ENCODE peak calls at places on chromosomes 1 and 21, in five cellular contexts. K is progenitor cell of endocrine pancreas, V is heart left ventricle, A is neural crest cell, R is fibroblast of the aortic adventitia. F is an unnamed sample.

GRCh38 chr1:184379111-184379752 is 7.6 kb upstream of the C1orf21 start:
- DNase-seq in R (no peak), K (no peak), A (no peak), V (no peak), F (no peak)

GRCh38 chr1:20717452-20718342 is at the start of gene KIF17:
- DNase-seq in K (peak), V (peak), A (peak), R (peak), F (peak)

GRCh38 chr1:245084551-245084950 is 70.2 kb upstream of the KIF26B start:
- DNase-seq in R (no peak), A (no peak), K (no peak), V (no peak), F (no peak)

GRCh38 chr1:231442735-231443134 is 20.6 kb upstream of the EGLN1 start:
- DNase-seq in R (peak), K (no peak), A (no peak), V (no peak), F (no peak)

GRCh38 chr1:117535776-117536175 is 70.1 kb upstream of the TENT5C start:
- DNase-seq in K (no peak), V (no peak), R (no peak), A (no peak), F (no peak)

GRCh38 chr1:159936284-159936904 is 9.0 kb downstream of the IGSF9 start:
- DNase-seq in R (peak), V (peak), A (peak), K (peak), F (peak)

GRCh38 chr1:36650200-36651065 is 167.7 kb upstream of the CSF3R start:
- DNase-seq in V (peak), A (peak), K (peak), R (peak), F (peak)

GRCh38 chr1:156498447-156499193 is 2.0 kb downstream of the MEF2D start:
- DNase-seq in A (no peak), K (no peak), R (no peak), V (peak), F (no peak)

GRCh38 chr1:4771267-4771666 is 116.9 kb downstream of the AJAP1 start:
- DNase-seq in K (no peak), V (no peak), R (no peak), A (no peak), F (no peak)

GRCh38 chr1:172273668-172274396 is 146.7 kb upstream of the C1orf105 start:
- DNase-seq in R (no peak), V (no peak), A (no peak), K (no peak), F (no peak)

GRCh38 chr1:170241266-170241851 is 95.6 kb downstream of the NTMT2 start:
- DNase-seq in A (no peak), R (peak), V (no peak), K (no peak), F (no peak)

GRCh38 chr1:163442214-163442765 is 120.5 kb downstream of the NUF2 start:
- DNase-seq in K (no peak), A (no peak), R (no peak), V (no peak), F (no peak)

GRCh38 chr1:40625476-40626382 is 39.8 kb downstream of the RIMS3 start:
- DNase-seq in R (peak), A (no peak), K (no peak), V (no peak), F (peak)

GRCh38 chr1:178953034-178953433 is 72.7 kb upstream of the FAM20B start:
- DNase-seq in R (peak), V (peak), K (no peak), A (no peak), F (no peak)

GRCh38 chr1:203327684-203328457 is 22.6 kb downstream of the BTG2 start:
- DNase-seq in R (peak), A (peak), K (no peak), V (peak), F (peak)

GRCh38 chr21:38170705-38171682 is 85.8 kb upstream of the KCNJ15 start:
- DNase-seq in K (no peak), R (peak), A (no peak), V (no peak), F (no peak)

GRCh38 chr1:195462152-195462551 is 1146.1 kb downstream of the KCNT2 start:
- DNase-seq in V (no peak), R (no peak), K (no peak), A (no peak), F (no peak)

GRCh38 chr1:1306070-1306660 is 1.6 kb downstream of the ACAP3 start:
- DNase-seq in R (peak), V (no peak), A (no peak), K (no peak), F (no peak)

GRCh38 chr1:3032970-3033794 is 11.9 kb downstream of the ACTRT2 start:
- DNase-seq in K (no peak), V (no peak), A (no peak), R (no peak), F (no peak)

GRCh38 chr21:27802816-27803475 is 836.1 kb upstream of the ADAMTS5 start:
- DNase-seq in V (no peak), R (peak), K (no peak), A (peak), F (peak)

GRCh38 chr1:7560128-7560527 is 211.0 kb upstream of the VAMP3 start:
- DNase-seq in V (no peak), A (no peak), R (no peak), K (no peak), F (no peak)

GRCh38 chr1:42319871-42320484 is 15.1 kb downstream of the FOXJ3 start:
- DNase-seq in R (no peak), A (no peak), K (no peak), V (no peak), F (no peak)

GRCh38 chr1:53393325-53393792 is 65.5 kb upstream of the LRP8 start:
- DNase-seq in A (peak), K (peak), V (peak), R (peak), F (peak)

GRCh38 chr1:28887418-28887834 is 26.9 kb upstream of the EPB41 start:
- DNase-seq in V (peak), R (no peak), K (no peak), A (no peak), F (peak)

GRCh38 chr1:90879281-90879680 is 142.6 kb downstream of the ZNF644 start:
- DNase-seq in V (no peak), A (no peak), K (no peak), R (peak), F (no peak)

GRCh38 chr1:51912881-51913280 is 34.4 kb upstream of the NRDC start:
- DNase-seq in A (no peak), K (no peak), R (no peak), V (no peak), F (no peak)

GRCh38 chr1:230208619-230209261 is 141.7 kb downstream of the GALNT2 start:
- DNase-seq in R (no peak), A (no peak), K (no peak), V (no peak), F (no peak)

GRCh38 chr1:211731456-211732275 is 56.2 kb upstream of the NEK2 start:
- DNase-seq in R (no peak), V (no peak), A (no peak), K (no peak), F (no peak)